ENCODE peak calls at places on chromosome 11, in four cellular contexts. K is right cardiac atrium; Y is CD8-positive, alpha-beta memory T cell; D is prostate gland. S is an unnamed sample.

GRCh38 chr11:106275151-106275550 is 197.7 kb downstream of the AASDHPPT start:
- DNase-seq in Y (no peak), K (no peak), D (no peak), S (no peak)

GRCh38 chr11:75760710-75761493 is 7.7 kb upstream of the DGAT2 start:
- DNase-seq in D (no peak), Y (no peak), K (no peak), S (no peak)

GRCh38 chr11:47590026-47590861 is 3.8 kb downstream of the FAM180B start:
- DNase-seq in K (peak; percentile 58), Y (no peak), D (no peak), S (no peak)

GRCh38 chr11:83007477-83007876 is 64.2 kb downstream of the RAB30 start:
- DNase-seq in K (no peak), D (no peak), Y (no peak), S (no peak)

GRCh38 chr11:62923634-62924411 is 2.7 kb upstream of the CHRM1 start:
- DNase-seq in D (peak; percentile 69), K (no peak), Y (peak; percentile 26), S (no peak)

GRCh38 chr11:9535189-9535781 is 38.2 kb upstream of the WEE1 start:
- DNase-seq in Y (peak; percentile 58), K (peak; percentile 90), D (peak; percentile 74), S (peak; percentile 52)

GRCh38 chr11:125239585-125240331 is 75.2 kb downstream of the PKNOX2 start:
- DNase-seq in K (no peak), Y (no peak), D (no peak), S (no peak)

GRCh38 chr11:61586792-61587430 is 6.0 kb upstream of the SYT7 start:
- DNase-seq in D (peak; percentile 84), K (no peak), Y (no peak), S (no peak)

GRCh38 chr11:126322996-126323395 is 19.1 kb downstream of the DCPS start:
- DNase-seq in Y (no peak), D (no peak), K (no peak), S (no peak)

GRCh38 chr11:2477936-2478335 is 33.1 kb downstream of the KCNQ1 start:
- DNase-seq in D (no peak), Y (no peak), K (no peak), S (no peak)

GRCh38 chr11:30406978-30407762 is 84.3 kb downstream of the ARL14EP start:
- DNase-seq in Y (no peak), K (peak; percentile 49), D (no peak), S (no peak)

GRCh38 chr11:27412192-27412691 is 49.2 kb upstream of the CCDC34 start:
- DNase-seq in K (no peak), Y (no peak), D (no peak), S (no peak)

GRCh38 chr11:77019976-77020591 is 14.1 kb upstream of the B3GNT6 start:
- DNase-seq in D (no peak), K (no peak), Y (no peak), S (no peak)

GRCh38 chr11:64987998-64988854 is 8.5 kb downstream of the BATF2 start:
- DNase-seq in K (no peak), D (no peak), Y (no peak), S (no peak)

GRCh38 chr11:83827940-83828554 is 541.9 kb upstream of the CCDC90B start:
- DNase-seq in K (no peak), Y (no peak), D (no peak), S (no peak)

GRCh38 chr11:27467181-27467913 is 5.2 kb downstream of the LGR4 start:
- DNase-seq in Y (no peak), K (no peak), D (no peak), S (no peak)

GRCh38 chr11:33897761-33898403 is 6.0 kb upstream of the LMO2 start:
- DNase-seq in Y (no peak), K (no peak), D (peak; percentile 28), S (no peak)

GRCh38 chr11:69546735-69547370 is 65.4 kb downstream of the LINC01488 start:
- DNase-seq in K (no peak), Y (no peak), D (no peak), S (no peak)

GRCh38 chr11:67648140-67648795 is 2.3 kb downstream of the ACY3 start:
- DNase-seq in K (no peak), D (no peak), Y (peak; percentile 44), S (no peak)

GRCh38 chr11:38594881-38595280 is 1996.8 kb upstream of the RAG2 start:
- DNase-seq in D (no peak), Y (no peak), K (no peak), S (no peak)

GRCh38 chr11:69812256-69812655 is 7.0 kb downstream of the FGF3 start:
- DNase-seq in K (no peak), D (no peak), Y (no peak), S (no peak)

GRCh38 chr11:119324124-119324665 is 7.3 kb upstream of the MCAM start:
- DNase-seq in Y (no peak), K (no peak), D (no peak), S (no peak)

GRCh38 chr11:103170865-103171264 is 61.6 kb downstream of the DYNC2H1 start:
- DNase-seq in Y (no peak), K (no peak), D (no peak), S (no peak)

GRCh38 chr11:74783241-74783871 is 34.7 kb downstream of the RNF169 start:
- DNase-seq in D (no peak), Y (peak; percentile 56), K (no peak), S (peak; percentile 29)

GRCh38 chr11:3959015-3959917 is 103.8 kb downstream of the STIM1 start:
- DNase-seq in D (no peak), Y (no peak), K (no peak), S (no peak)

GRCh38 chr11:110430267-110431211 is 791 bp downstream of the FDX1 start:
- DNase-seq in Y (no peak), D (peak; percentile 34), K (no peak), S (no peak)

GRCh38 chr11:113528982-113529381 is 53.8 kb upstream of the DRD2 start:
- DNase-seq in Y (no peak), D (no peak), K (no peak), S (no peak)

GRCh38 chr11:70191495-70192140 is 11.5 kb upstream of the FADD start:
- DNase-seq in K (peak; percentile 94), Y (no peak), D (peak; percentile 73), S (peak; percentile 26)

GRCh38 chr11:39651857-39652461 is 1807.5 kb downstream of the LRRC4C start:
- DNase-seq in D (no peak), Y (no peak), K (no peak), S (no peak)

GRCh38 chr11:120334894-120335462 is 1.2 kb upstream of the ARHGEF12 start:
- DNase-seq in K (no peak), Y (peak; percentile 61), D (peak; percentile 83), S (peak; percentile 35)

GRCh38 chr11:68314203-68314885 is 2.0 kb downstream of the LRP5 start:
- DNase-seq in Y (no peak), D (no peak), K (peak; percentile 49), S (no peak)

GRCh38 chr11:125569913-125570621 is 790 bp downstream of the EI24 start:
- DNase-seq in K (no peak), Y (no peak), D (no peak), S (no peak)

GRCh38 chr11:124923296-124923695 is 4.2 kb downstream of the HEPN1 start:
- DNase-seq in D (no peak), Y (no peak), K (no peak), S (no peak)

GRCh38 chr11:93784935-93785360 is 866 bp downstream of the MED17 start:
- DNase-seq in K (no peak), Y (no peak), D (no peak), S (no peak)

GRCh38 chr11:95435628-95436353 is 204.8 kb upstream of the SESN3 start:
- DNase-seq in D (no peak), Y (no peak), K (no peak), S (no peak)

GRCh38 chr11:95429376-95429907 is 198.4 kb upstream of the SESN3 start:
- DNase-seq in D (no peak), Y (no peak), K (no peak), S (no peak)

GRCh38 chr11:95435192-95435591 is 204.2 kb upstream of the SESN3 start:
- DNase-seq in Y (no peak), D (no peak), K (no peak), S (no peak)

GRCh38 chr11:95432714-95433503 is 201.9 kb upstream of the SESN3 start:
- DNase-seq in D (no peak), Y (no peak), K (no peak), S (no peak)

DNA sequence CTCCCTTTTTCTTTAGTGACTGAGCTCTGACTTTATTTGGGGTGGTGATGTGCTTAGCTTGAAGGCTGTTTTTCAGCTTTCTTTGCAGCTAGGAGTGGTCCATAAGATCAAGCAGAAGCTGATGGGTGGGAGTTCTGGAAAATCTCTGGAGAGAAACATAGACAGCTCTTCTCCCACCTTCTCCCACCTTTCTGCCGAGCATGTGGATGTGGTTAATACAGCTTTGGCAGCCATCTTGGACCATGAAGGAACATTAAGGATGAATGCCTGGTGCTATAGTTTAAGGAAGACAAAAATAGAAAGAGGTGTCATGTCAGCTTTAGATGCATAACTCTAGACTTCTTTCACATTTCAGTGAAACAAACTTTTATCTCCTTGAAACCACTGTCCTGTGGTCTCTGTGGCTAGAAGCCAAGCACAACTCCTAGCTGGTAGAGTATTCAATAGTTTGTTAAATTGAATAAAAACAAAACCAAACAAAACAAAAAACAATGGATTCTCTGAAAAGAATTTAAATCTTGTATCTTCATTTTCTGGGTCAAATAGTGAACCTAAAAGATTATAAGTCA is 203.6 kb upstream of the SESN3 start:
- DNase-seq in K (no peak), D (no peak), Y (no peak), S (no peak)
- H3K4me3 ChIP-seq in K (no peak overlapping the region), D (no peak overlapping the region), Y (no peak overlapping the region), S (no peak overlapping the region)

GRCh38 chr11:130814440-130815073 is 101.7 kb downstream of the SNX19 start:
- DNase-seq in D (no peak), Y (no peak), K (no peak), S (no peak)

GRCh38 chr11:130816941-130817607 is 99.2 kb downstream of the SNX19 start:
- DNase-seq in D (no peak), K (no peak), Y (no peak), S (no peak)

GRCh38 chr11:130815074-130815802 is 101.0 kb downstream of the SNX19 start:
- DNase-seq in Y (no peak), K (no peak), D (no peak), S (no peak)

GRCh38 chr11:130816516-130816915 is 99.8 kb downstream of the SNX19 start:
- DNase-seq in Y (no peak), K (no peak), D (no peak), S (no peak)

GRCh38 chr11:130815921-130816320 is 100.4 kb downstream of the SNX19 start:
- DNase-seq in D (no peak), K (no peak), Y (no peak), S (no peak)
- H3K9me3 ChIP-seq in D (no peaks in the 10 kb centered on the region), K (no peaks in the 10 kb centered on the region), Y (no peaks in the 10 kb centered on the region), S (no peaks in the 10 kb centered on the region)

DNA sequence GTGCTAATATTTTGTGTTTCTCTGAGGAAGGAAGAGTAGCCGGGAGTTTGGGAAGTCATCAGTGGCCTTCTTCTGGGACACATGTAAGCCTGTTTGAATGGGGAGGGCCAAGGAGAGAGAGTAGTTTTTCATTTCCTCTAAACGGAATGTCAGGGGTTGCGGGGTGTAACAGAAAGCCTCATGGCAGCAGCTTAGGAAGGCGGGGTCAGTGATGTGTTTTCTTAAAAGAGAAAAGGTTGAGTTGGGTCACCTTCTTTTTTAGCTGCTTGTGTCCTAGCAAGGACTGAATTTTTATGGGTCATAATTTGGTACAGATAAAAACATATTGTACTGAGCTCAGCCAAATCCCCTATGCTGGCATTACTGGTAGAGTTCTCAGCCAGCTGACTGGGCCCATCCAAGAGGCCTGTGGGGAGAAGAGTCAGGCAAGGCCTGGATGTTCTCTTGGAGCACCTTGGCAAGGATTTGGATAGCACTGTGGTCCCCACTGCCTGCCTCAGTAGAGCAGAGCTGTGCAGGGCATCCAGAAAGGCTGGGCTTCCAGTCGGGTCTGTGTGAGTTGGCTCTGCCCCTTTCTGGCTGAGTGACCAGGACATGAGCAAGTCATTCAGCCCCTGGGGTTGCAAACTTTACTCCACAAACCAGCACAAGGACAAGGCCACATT is 29.4 kb upstream of the NAV2 start:
- DNase-seq in K (peak; percentile 92), D (no peak), Y (no peak), S (peak; percentile 32)
- H3K27ac ChIP-seq in K (peak overlapping the region; percentile 79), D (peak overlapping the region; percentile 62), Y (no peak overlapping the region), S (peak overlapping the region; percentile 27)

GRCh38 chr11:128625316-128625715 is 38.0 kb upstream of the ETS1 start:
- DNase-seq in D (no peak), K (no peak), Y (no peak), S (no peak)
- H3K4me3 ChIP-seq in D (no peak overlapping the region), K (no peak overlapping the region), Y (peak overlapping the region; percentile 44), S (no peak overlapping the region)

S was measured in tibial nerve.